ENCODE peak calls at places on chromosomes 16 and 17, in six cellular contexts. B is DMS153, D is cardiac muscle cell, C is hypothalamus, W is SHP77, J is upper lobe of right lung. E is an unnamed sample.

GRCh38 chr16:2149630-2150417 is 1.4 kb downstream of the RAB26 start:
- DNase-seq in B (no peak), D (no peak), C (no peak), W (no peak), J (no peak), E (no peak)

GRCh38 chr16:85634747-85635544 is 21.8 kb downstream of the GSE1 start:
- DNase-seq in D (no peak), C (no peak), J (no peak), W (no peak), B (no peak), E (no peak)

GRCh38 chr16:56191807-56192643 is 736 bp downstream of the GNAO1 start:
- DNase-seq in W (no peak), D (no peak), J (no peak), C (peak; percentile 49), B (no peak), E (peak; percentile 44)

GRCh38 chr17:27977751-27978688 is 64.5 kb upstream of the NLK start:
- DNase-seq in J (no peak), W (no peak), D (no peak), B (no peak), C (no peak), E (no peak)

GRCh38 chr17:7846765-7847661 is 7.9 kb upstream of the TMEM88 start:
- DNase-seq in J (peak; percentile 68), B (no peak), D (no peak), C (no peak), W (no peak), E (no peak)

GRCh38 chr17:77501101-77501566 is 360.4 kb downstream of the SEC14L1 start:
- DNase-seq in J (peak; percentile 63), W (peak; percentile 35), B (no peak), D (peak; percentile 35), C (no peak), E (no peak)

GRCh38 chr17:35743911-35744328 is 9.1 kb downstream of the GAS2L2 start:
- DNase-seq in W (no peak), C (no peak), D (peak; percentile 65), J (no peak), B (no peak), E (no peak)

GRCh38 chr16:78608305-78608776 is 508.9 kb downstream of the WWOX start:
- DNase-seq in W (no peak), J (no peak), B (no peak), C (no peak), D (peak; percentile 1), E (no peak)

GRCh38 chr17:8345052-8345690 is 5.5 kb downstream of the ODF4 start:
- DNase-seq in J (no peak), D (no peak), C (no peak), B (no peak), W (no peak), E (no peak)

GRCh38 chr17:58411408-58411894 is 5.9 kb downstream of the RNF43 start:
- DNase-seq in J (no peak), D (peak; percentile 49), B (no peak), C (no peak), W (no peak), E (no peak)

GRCh38 chr17:43871947-43872690 is 25.1 kb downstream of the CD300LG start:
- DNase-seq in C (no peak), D (no peak), B (no peak), W (peak; percentile 4), J (no peak), E (no peak)